ENCODE peak calls at places on chromosomes 5 and 9, in nine cellular contexts. R is aorta; V is SJCRH30; D is heart right ventricle; M is CD4-positive, CD25-positive, alpha-beta regulatory T cell; B is uterus; U is mesendoderm; T is brain microvascular endothelial cell; P is prostate gland. J is an unnamed sample.

GRCh38 chr9:129080608-129081387 is at the start of gene DOLPP1:
- DNase-seq in R (peak), V (peak), D (peak), M (peak), B (peak), U (peak), T (peak), P (peak), J (peak)

GRCh38 chr5:139204196-139204595 is 6.0 kb upstream of the SIL1 start:
- DNase-seq in R (no peak), V (no peak), D (no peak), M (no peak), B (no peak), U (no peak), T (no peak), P (no peak), J (no peak)

GRCh38 chr5:172920447-172920849 is 38.8 kb upstream of the RPL26L1 start:
- DNase-seq in R (peak), V (peak), D (no peak), M (no peak), B (peak), U (peak), T (peak), P (no peak), J (no peak)

GRCh38 chr9:115939065-115939765 is 214.4 kb upstream of the PAPPA start:
- DNase-seq in R (no peak), V (no peak), D (no peak), M (no peak), B (no peak), U (no peak), T (peak), P (no peak), J (no peak)

GRCh38 chr5:65663804-65664521 is 39.1 kb downstream of the SHLD3 start:
- DNase-seq in R (no peak), V (peak), D (no peak), M (no peak), B (no peak), U (peak), T (no peak), P (no peak), J (no peak)

GRCh38 chr9:138043061-138043410 is 165.5 kb downstream of the CACNA1B start:
- DNase-seq in R (no peak), V (no peak), D (no peak), M (no peak), B (no peak), U (no peak), T (no peak), P (no peak), J (no peak)

GRCh38 chr5:54785729-54786548 is 199.5 kb downstream of the ESM1 start:
- DNase-seq in R (peak), V (no peak), D (peak), M (no peak), B (no peak), U (peak), T (no peak), P (peak), J (peak)

GRCh38 chr5:38189031-38189632 is 69.2 kb upstream of the EGFLAM start:
- DNase-seq in R (no peak), V (no peak), D (no peak), M (no peak), B (no peak), U (peak), T (no peak), P (no peak), J (no peak)

GRCh38 chr9:90964101-90965020 is 162.7 kb downstream of the SYK start:
- DNase-seq in R (peak), V (no peak), D (no peak), M (no peak), B (peak), U (peak), T (peak), P (no peak), J (peak)

GRCh38 chr5:98816574-98817222 is 43.2 kb downstream of the RGMB start:
- DNase-seq in R (no peak), V (peak), D (no peak), M (no peak), B (no peak), U (no peak), T (no peak), P (no peak), J (no peak)

GRCh38 chr9:98251554-98251953 is 3.9 kb downstream of the TBC1D2 start:
- DNase-seq in R (peak), V (no peak), D (no peak), M (no peak), B (no peak), U (no peak), T (peak), P (no peak), J (no peak)

GRCh38 chr5:140339636-140340035 is 6.8 kb downstream of the HBEGF start:
- DNase-seq in R (no peak), V (peak), D (no peak), M (no peak), B (no peak), U (no peak), T (no peak), P (no peak), J (peak)

GRCh38 chr9:90025816-90026215 is 421.0 kb downstream of the GADD45G start:
- DNase-seq in R (no peak), V (peak), D (no peak), M (no peak), B (no peak), U (peak), T (peak), P (no peak), J (no peak)

GRCh38 chr5:134568339-134568700 is 42.9 kb downstream of the JADE2 start:
- DNase-seq in R (no peak), V (no peak), D (no peak), M (no peak), B (no peak), U (no peak), T (no peak), P (no peak), J (no peak)

GRCh38 chr5:134568761-134569725 is 43.6 kb downstream of the JADE2 start:
- DNase-seq in R (peak), V (no peak), D (peak), M (no peak), B (peak), U (no peak), T (no peak), P (peak), J (no peak)

GRCh38 chr5:134570886-134571285 is 45.4 kb downstream of the JADE2 start:
- DNase-seq in R (no peak), V (no peak), D (no peak), M (no peak), B (no peak), U (no peak), T (no peak), P (no peak), J (no peak)

GRCh38 chr5:134570365-134570758 is 44.9 kb downstream of the JADE2 start:
- DNase-seq in R (no peak), V (no peak), D (no peak), M (no peak), B (no peak), U (no peak), T (no peak), P (no peak), J (no peak)

GRCh38 chr5:134569758-134570364 is 44.4 kb downstream of the JADE2 start:
- DNase-seq in R (peak), V (no peak), D (no peak), M (no peak), B (no peak), U (no peak), T (no peak), P (no peak), J (no peak)
- H3K27ac ChIP-seq in R (no peak), V (no peak), D (peak), M (no peak), B (no peak), U (no peak), T (no peak), P (no peak), J (no peak)

DNA sequence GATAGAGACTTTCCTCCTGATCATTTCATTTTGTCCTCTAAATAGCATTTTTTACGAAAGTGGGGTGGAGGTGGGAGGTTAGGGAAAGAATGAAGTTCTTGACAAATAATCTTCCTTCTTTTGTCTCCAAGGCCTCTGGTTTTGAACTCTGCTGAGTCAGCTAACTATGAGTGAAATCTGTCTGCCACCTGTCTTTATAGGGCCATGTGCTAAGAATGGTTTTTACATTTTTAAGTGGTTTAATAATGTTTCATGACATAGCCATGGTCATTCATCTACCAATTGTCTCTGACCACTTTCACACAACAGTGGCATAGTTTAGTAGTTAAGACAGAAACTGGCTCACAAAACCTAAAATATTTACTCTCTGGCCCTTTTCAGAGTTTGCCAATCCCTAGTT is 7.6 kb downstream of the MAN2A1 start:
- DNase-seq in R (no peak), V (no peak), D (no peak), M (no peak), B (no peak), U (no peak), T (no peak), P (no peak), J (peak)
- H3K4me3 ChIP-seq in R (no peak), V (no peak), D (no peak), M (peak), B (no peak), U (no peak), T (no peak), P (no peak), J (peak)

GRCh38 chr9:113590991-113591898 is 127.7 kb downstream of the RGS3 start:
- DNase-seq in R (peak), V (peak), D (peak), M (peak), B (peak), U (peak), T (peak), P (peak), J (peak)
- H3K27ac ChIP-seq in R (peak), V (no peak), D (peak), M (no peak), B (peak), U (no peak), T (no peak), P (peak), J (no peak)

GRCh38 chr5:150596826-150597225 is 43.6 kb upstream of the SYNPO start:
- DNase-seq in R (no peak), V (no peak), D (no peak), M (no peak), B (no peak), U (no peak), T (no peak), P (no peak), J (no peak)
- H3K4me3 ChIP-seq in R (no peak), V (no peak), D (no peak), M (no peak), B (no peak), U (no peak), T (no peak), P (no peak), J (no peak)